ENCODE peak calls at places on chromosomes 11 and 22, in four cellular contexts. One of them, this sample, is unnamed.

GRCh38 chr11:19073454-19074415 is 13.2 kb upstream of the MRGPRX2 start:
- DNase-seq in Peyer's patch: no peak
- DNase-seq in CD8-positive, alpha-beta memory T cell: no peak
- DNase-seq in dorsolateral prefrontal cortex: no peak
- DNase-seq in this sample: no peak

GRCh38 chr11:75737314-75737713 is 19.7 kb downstream of the MOGAT2 start:
- DNase-seq in Peyer's patch: no peak
- DNase-seq in CD8-positive, alpha-beta memory T cell: no peak
- DNase-seq in dorsolateral prefrontal cortex: no peak
- DNase-seq in this sample: no peak

GRCh38 chr11:62223095-62223494 is 14.6 kb downstream of the SCGB2A1 start:
- DNase-seq in dorsolateral prefrontal cortex: no peak
- DNase-seq in Peyer's patch: no peak
- DNase-seq in CD8-positive, alpha-beta memory T cell: no peak
- DNase-seq in this sample: no peak

GRCh38 chr11:15624701-15625100 is 510.0 kb downstream of the INSC start:
- DNase-seq in dorsolateral prefrontal cortex: no peak
- DNase-seq in Peyer's patch: no peak
- DNase-seq in CD8-positive, alpha-beta memory T cell: no peak
- DNase-seq in this sample: no peak

GRCh38 chr11:118908931-118909618 is 16.7 kb downstream of the BCL9L start:
- DNase-seq in Peyer's patch: no peak
- DNase-seq in CD8-positive, alpha-beta memory T cell: no peak
- DNase-seq in dorsolateral prefrontal cortex: peak
- DNase-seq in this sample: peak

GRCh38 chr11:616320-617220 is 820 bp upstream of the IRF7 start:
- DNase-seq in dorsolateral prefrontal cortex: no peak
- DNase-seq in Peyer's patch: no peak
- DNase-seq in CD8-positive, alpha-beta memory T cell: peak
- DNase-seq in this sample: no peak

GRCh38 chr11:68137833-68138232 is 16.6 kb upstream of the CHKA start:
- DNase-seq in Peyer's patch: no peak
- DNase-seq in dorsolateral prefrontal cortex: no peak
- DNase-seq in CD8-positive, alpha-beta memory T cell: no peak
- DNase-seq in this sample: no peak

GRCh38 chr11:68528630-68529029 is 68.1 kb downstream of the PPP6R3 start:
- DNase-seq in CD8-positive, alpha-beta memory T cell: no peak
- DNase-seq in Peyer's patch: peak
- DNase-seq in dorsolateral prefrontal cortex: no peak
- DNase-seq in this sample: no peak

GRCh38 chr22:36134167-36134566 is 26.4 kb downstream of the APOL3 start:
- DNase-seq in CD8-positive, alpha-beta memory T cell: no peak
- DNase-seq in Peyer's patch: no peak
- DNase-seq in dorsolateral prefrontal cortex: no peak
- DNase-seq in this sample: no peak

GRCh38 chr11:433641-434040 is 8.2 kb downstream of the ANO9 start:
- DNase-seq in CD8-positive, alpha-beta memory T cell: no peak
- DNase-seq in dorsolateral prefrontal cortex: no peak
- DNase-seq in Peyer's patch: no peak
- DNase-seq in this sample: no peak

GRCh38 chr11:3808846-3809623 is 675 bp downstream of the PGAP2 start:
- DNase-seq in dorsolateral prefrontal cortex: peak
- DNase-seq in Peyer's patch: peak
- DNase-seq in CD8-positive, alpha-beta memory T cell: peak
- DNase-seq in this sample: peak

GRCh38 chr22:32920032-32920628 is 118.6 kb downstream of the TIMP3 start:
- DNase-seq in Peyer's patch: no peak
- DNase-seq in CD8-positive, alpha-beta memory T cell: no peak
- DNase-seq in dorsolateral prefrontal cortex: no peak
- DNase-seq in this sample: no peak

GRCh38 chr11:130465259-130465658 is 16.8 kb downstream of the ADAMTS15 start:
- DNase-seq in dorsolateral prefrontal cortex: no peak
- DNase-seq in Peyer's patch: no peak
- DNase-seq in CD8-positive, alpha-beta memory T cell: no peak
- DNase-seq in this sample: no peak

GRCh38 chr11:23680488-23681230 is 816.2 kb upstream of the LUZP2 start:
- DNase-seq in dorsolateral prefrontal cortex: no peak
- DNase-seq in Peyer's patch: no peak
- DNase-seq in CD8-positive, alpha-beta memory T cell: no peak
- DNase-seq in this sample: no peak

GRCh38 chr11:113989916-113990315 is 15.0 kb downstream of the HTR3A start:
- DNase-seq in dorsolateral prefrontal cortex: no peak
- DNase-seq in Peyer's patch: no peak
- DNase-seq in CD8-positive, alpha-beta memory T cell: no peak
- DNase-seq in this sample: no peak

GRCh38 chr11:113415343-113415742 is 27.8 kb downstream of the ANKK1 start:
- DNase-seq in Peyer's patch: no peak
- DNase-seq in CD8-positive, alpha-beta memory T cell: no peak
- DNase-seq in dorsolateral prefrontal cortex: no peak
- DNase-seq in this sample: no peak

GRCh38 chr22:17095538-17095937 is 10.7 kb downstream of the IL17RA start:
- DNase-seq in Peyer's patch: no peak
- DNase-seq in CD8-positive, alpha-beta memory T cell: no peak
- DNase-seq in dorsolateral prefrontal cortex: no peak
- DNase-seq in this sample: no peak

GRCh38 chr22:17902960-17903359 is 121.4 kb downstream of the MICAL3 start:
- DNase-seq in Peyer's patch: no peak
- DNase-seq in dorsolateral prefrontal cortex: no peak
- DNase-seq in CD8-positive, alpha-beta memory T cell: no peak
- DNase-seq in this sample: no peak

GRCh38 chr11:107018274-107018901 is at the start of gene GUCY1A2:
- DNase-seq in CD8-positive, alpha-beta memory T cell: no peak
- DNase-seq in Peyer's patch: no peak
- DNase-seq in dorsolateral prefrontal cortex: peak
- DNase-seq in this sample: no peak

GRCh38 chr11:127843483-127844396 is 743.6 kb downstream of the ETS1 start:
- DNase-seq in dorsolateral prefrontal cortex: peak
- DNase-seq in CD8-positive, alpha-beta memory T cell: peak
- DNase-seq in Peyer's patch: peak
- DNase-seq in this sample: peak

GRCh38 chr22:40928657-40929056 is 22.5 kb upstream of the RBX1 start:
- DNase-seq in dorsolateral prefrontal cortex: no peak
- DNase-seq in Peyer's patch: no peak
- DNase-seq in CD8-positive, alpha-beta memory T cell: no peak
- DNase-seq in this sample: no peak

GRCh38 chr11:76152086-76152658 is 54.1 kb downstream of the WNT11 start:
- DNase-seq in Peyer's patch: peak
- DNase-seq in CD8-positive, alpha-beta memory T cell: peak
- DNase-seq in dorsolateral prefrontal cortex: peak
- DNase-seq in this sample: peak

GRCh38 chr11:3153291-3153861 is 11.7 kb downstream of the OSBPL5 start:
- DNase-seq in CD8-positive, alpha-beta memory T cell: no peak
- DNase-seq in Peyer's patch: no peak
- DNase-seq in dorsolateral prefrontal cortex: no peak
- DNase-seq in this sample: no peak

GRCh38 chr11:108670381-108670930 is 5.6 kb downstream of the DDX10 start:
- DNase-seq in CD8-positive, alpha-beta memory T cell: no peak
- DNase-seq in Peyer's patch: no peak
- DNase-seq in dorsolateral prefrontal cortex: no peak
- DNase-seq in this sample: no peak

GRCh38 chr11:68479390-68479789 is 18.8 kb downstream of the PPP6R3 start:
- DNase-seq in dorsolateral prefrontal cortex: no peak
- DNase-seq in CD8-positive, alpha-beta memory T cell: no peak
- DNase-seq in Peyer's patch: no peak
- DNase-seq in this sample: no peak

GRCh38 chr11:18332302-18332701 is 9.9 kb downstream of the GTF2H1 start:
- DNase-seq in Peyer's patch: no peak
- DNase-seq in dorsolateral prefrontal cortex: no peak
- DNase-seq in CD8-positive, alpha-beta memory T cell: no peak
- DNase-seq in this sample: no peak

GRCh38 chr11:62398011-62398994 is 20.5 kb upstream of the SCGB1A1 start:
- DNase-seq in Peyer's patch: no peak
- DNase-seq in dorsolateral prefrontal cortex: no peak
- DNase-seq in CD8-positive, alpha-beta memory T cell: peak
- DNase-seq in this sample: no peak

GRCh38 chr22:21568207-21569075 is 927 bp downstream of the UBE2L3 start:
- DNase-seq in Peyer's patch: no peak
- DNase-seq in CD8-positive, alpha-beta memory T cell: no peak
- DNase-seq in dorsolateral prefrontal cortex: no peak
- DNase-seq in this sample: no peak

GRCh38 chr11:95134491-95134890 is 44.8 kb downstream of the ENDOD1 start:
- DNase-seq in CD8-positive, alpha-beta memory T cell: no peak
- DNase-seq in dorsolateral prefrontal cortex: no peak
- DNase-seq in Peyer's patch: no peak
- DNase-seq in this sample: no peak

GRCh38 chr11:119460130-119460529 is 37.2 kb upstream of the THY1 start:
- DNase-seq in dorsolateral prefrontal cortex: no peak
- DNase-seq in Peyer's patch: no peak
- DNase-seq in CD8-positive, alpha-beta memory T cell: no peak
- DNase-seq in this sample: no peak

GRCh38 chr11:132007184-132007583 is 636.8 kb downstream of the NTM start:
- DNase-seq in Peyer's patch: no peak
- DNase-seq in CD8-positive, alpha-beta memory T cell: no peak
- DNase-seq in dorsolateral prefrontal cortex: no peak
- DNase-seq in this sample: no peak

GRCh38 chr11:132005874-132006273 is 635.5 kb downstream of the NTM start:
- DNase-seq in dorsolateral prefrontal cortex: no peak
- DNase-seq in CD8-positive, alpha-beta memory T cell: no peak
- DNase-seq in Peyer's patch: no peak
- DNase-seq in this sample: no peak

GRCh38 chr11:132008872-132009271 is 638.5 kb downstream of the NTM start:
- DNase-seq in CD8-positive, alpha-beta memory T cell: no peak
- DNase-seq in Peyer's patch: no peak
- DNase-seq in dorsolateral prefrontal cortex: peak
- DNase-seq in this sample: no peak

DNA sequence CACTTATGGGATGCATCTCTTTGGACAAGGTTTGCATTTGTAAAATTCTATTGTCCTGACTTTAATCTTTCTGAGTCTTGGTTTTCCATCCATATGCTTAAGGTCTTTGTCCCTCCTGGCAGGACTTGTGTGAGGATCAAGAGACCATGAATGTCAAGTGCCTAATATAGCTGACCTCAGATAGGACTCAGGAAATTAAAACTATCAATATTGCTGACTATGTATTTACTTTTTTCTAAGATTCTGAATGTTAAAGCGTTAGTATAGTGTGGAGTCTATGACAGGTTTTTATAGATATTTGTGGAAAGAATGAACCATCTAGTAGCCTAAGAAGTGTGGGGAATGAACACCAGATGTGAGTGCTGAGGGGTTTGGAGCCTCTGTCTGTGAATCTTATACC is 637.8 kb downstream of the NTM start:
- DNase-seq in CD8-positive, alpha-beta memory T cell: no peak
- DNase-seq in Peyer's patch: no peak
- DNase-seq in dorsolateral prefrontal cortex: no peak
- DNase-seq in this sample: no peak
- H3K4me3 ChIP-seq in CD8-positive, alpha-beta memory T cell: no peak
- H3K4me3 ChIP-seq in Peyer's patch: no peak
- H3K4me3 ChIP-seq in dorsolateral prefrontal cortex: no peak
- H3K4me3 ChIP-seq in this sample: no peak

DNA sequence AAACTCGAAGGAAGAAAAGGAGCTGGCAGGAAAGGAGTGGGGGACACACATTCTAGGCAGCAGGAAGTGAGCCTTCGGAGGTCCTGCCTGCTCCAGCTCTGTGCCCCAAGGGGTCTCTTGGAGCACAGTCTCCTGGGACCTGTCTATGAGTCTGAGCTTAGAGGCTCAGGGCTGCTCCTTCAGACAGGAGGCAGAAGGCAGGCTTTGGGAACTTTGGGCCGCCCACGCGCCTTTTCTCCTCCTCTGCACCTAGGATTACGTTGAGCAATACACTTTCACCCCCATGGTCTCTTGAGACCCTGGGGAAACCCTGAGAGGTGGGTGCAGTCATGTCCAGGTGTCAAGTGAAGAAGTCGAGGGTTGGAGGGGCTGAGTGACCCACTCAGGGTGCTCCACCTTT is 965 bp downstream of the TCN2 start:
- DNase-seq in CD8-positive, alpha-beta memory T cell: no peak
- DNase-seq in dorsolateral prefrontal cortex: no peak
- DNase-seq in Peyer's patch: no peak
- DNase-seq in this sample: no peak
- H3K4me3 ChIP-seq in CD8-positive, alpha-beta memory T cell: no peak
- H3K4me3 ChIP-seq in dorsolateral prefrontal cortex: no peak
- H3K4me3 ChIP-seq in Peyer's patch: peak
- H3K4me3 ChIP-seq in this sample: peak

GRCh38 chr22:46066691-46067090 is 83.6 kb upstream of the PPARA start:
- DNase-seq in CD8-positive, alpha-beta memory T cell: peak
- DNase-seq in dorsolateral prefrontal cortex: no peak
- DNase-seq in Peyer's patch: no peak
- DNase-seq in this sample: peak
- H3K4me3 ChIP-seq in CD8-positive, alpha-beta memory T cell: no peak
- H3K4me3 ChIP-seq in dorsolateral prefrontal cortex: peak
- H3K4me3 ChIP-seq in Peyer's patch: peak
- H3K4me3 ChIP-seq in this sample: peak

GRCh38 chr11:66728760-66729385 is at the start of gene SPTBN2:
- DNase-seq in Peyer's patch: no peak
- DNase-seq in CD8-positive, alpha-beta memory T cell: no peak
- DNase-seq in dorsolateral prefrontal cortex: peak
- DNase-seq in this sample: no peak
- H3K4me3 ChIP-seq in Peyer's patch: peak
- H3K4me3 ChIP-seq in CD8-positive, alpha-beta memory T cell: no peak
- H3K4me3 ChIP-seq in dorsolateral prefrontal cortex: peak
- H3K4me3 ChIP-seq in this sample: peak

GRCh38 chr22:29308791-29309262 is 2.4 kb downstream of the GAS2L1 start:
- DNase-seq in Peyer's patch: no peak
- DNase-seq in dorsolateral prefrontal cortex: no peak
- DNase-seq in CD8-positive, alpha-beta memory T cell: no peak
- DNase-seq in this sample: no peak
- H3K4me3 ChIP-seq in Peyer's patch: peak
- H3K4me3 ChIP-seq in dorsolateral prefrontal cortex: peak
- H3K4me3 ChIP-seq in CD8-positive, alpha-beta memory T cell: no peak
- H3K4me3 ChIP-seq in this sample: peak

GRCh38 chr11:92226331-92227232 is 2.0 kb downstream of the FAT3 start:
- DNase-seq in CD8-positive, alpha-beta memory T cell: no peak
- DNase-seq in Peyer's patch: no peak
- DNase-seq in dorsolateral prefrontal cortex: peak
- DNase-seq in this sample: no peak

GRCh38 chr11:92222701-92223100 is 1.9 kb upstream of the FAT3 start:
- DNase-seq in CD8-positive, alpha-beta memory T cell: no peak
- DNase-seq in Peyer's patch: no peak
- DNase-seq in dorsolateral prefrontal cortex: no peak
- DNase-seq in this sample: no peak

GRCh38 chr11:92225563-92226308 is 1.1 kb downstream of the FAT3 start:
- DNase-seq in Peyer's patch: no peak
- DNase-seq in dorsolateral prefrontal cortex: no peak
- DNase-seq in CD8-positive, alpha-beta memory T cell: no peak
- DNase-seq in this sample: no peak

GRCh38 chr11:92225206-92225562 is 566 bp downstream of the FAT3 start:
- DNase-seq in Peyer's patch: no peak
- DNase-seq in CD8-positive, alpha-beta memory T cell: no peak
- DNase-seq in dorsolateral prefrontal cortex: no peak
- DNase-seq in this sample: no peak

GRCh38 chr11:92224394-92225205 is at the start of gene FAT3:
- DNase-seq in Peyer's patch: no peak
- DNase-seq in dorsolateral prefrontal cortex: peak
- DNase-seq in CD8-positive, alpha-beta memory T cell: no peak
- DNase-seq in this sample: no peak
- H3K4me3 ChIP-seq in Peyer's patch: peak
- H3K4me3 ChIP-seq in dorsolateral prefrontal cortex: peak
- H3K4me3 ChIP-seq in CD8-positive, alpha-beta memory T cell: no peak
- H3K4me3 ChIP-seq in this sample: peak

This sample was measured in stomach.